ENCODE peak calls at places on chromosomes 5 and 9, in ten cellular contexts. V is A549, K is cardiac muscle cell, M is mammary epithelial cell, B is ovary, G is lower lobe of right lung, R is sigmoid colon, W is tibial nerve, J is uterus, U is OCI-LY7. Q is an unnamed sample.

GRCh38 chr9:15578719-15579118 is 25.9 kb downstream of the CCDC171 start:
- DNase-seq in V (no peak), K (peak), M (no peak), B (no peak), G (no peak), R (no peak), W (no peak), J (no peak), U (no peak), Q (no peak)

GRCh38 chr5:35608881-35609779 is 8.5 kb upstream of the SPEF2 start:
- DNase-seq in V (peak), K (no peak), M (peak), B (no peak), G (no peak), R (no peak), W (no peak), J (no peak), U (no peak), Q (no peak)

GRCh38 chr9:124279531-124280175 is 21.9 kb downstream of the NEK6 start:
- DNase-seq in V (no peak), K (no peak), M (no peak), B (no peak), G (no peak), R (no peak), W (no peak), J (no peak), U (no peak), Q (no peak)

GRCh38 chr5:68048529-68048928 is 167.0 kb upstream of the PIK3R1 start:
- DNase-seq in V (no peak), K (no peak), M (no peak), B (no peak), G (no peak), R (no peak), W (no peak), J (no peak), U (no peak), Q (no peak)

GRCh38 chr9:119412399-119412798 is 43.2 kb upstream of the BRINP1 start:
- DNase-seq in V (no peak), K (no peak), M (peak), B (no peak), G (no peak), R (no peak), W (no peak), J (no peak), U (no peak), Q (no peak)

GRCh38 chr9:38196721-38197120 is 127.7 kb upstream of the SHB start:
- DNase-seq in V (no peak), K (no peak), M (peak), B (no peak), G (no peak), R (no peak), W (no peak), J (no peak), U (no peak), Q (no peak)

GRCh38 chr9:38052147-38052546 is 16.9 kb downstream of the SHB start:
- DNase-seq in V (no peak), K (no peak), M (no peak), B (no peak), G (no peak), R (no peak), W (no peak), J (no peak), U (no peak), Q (no peak)

GRCh38 chr9:85290019-85290418 is 451.7 kb downstream of the AGTPBP1 start:
- DNase-seq in V (no peak), K (no peak), M (no peak), B (no peak), G (no peak), R (no peak), W (no peak), J (no peak), U (no peak), Q (no peak)

GRCh38 chr9:123642291-123643278 is 286.6 kb downstream of the CRB2 start:
- DNase-seq in V (no peak), K (peak), M (no peak), B (peak), G (peak), R (peak), W (no peak), J (peak), U (no peak), Q (peak)

GRCh38 chr9:96484521-96484931 is 34.6 kb downstream of the HABP4 start:
- DNase-seq in V (no peak), K (no peak), M (no peak), B (no peak), G (no peak), R (no peak), W (no peak), J (no peak), U (peak), Q (no peak)

GRCh38 chr5:5436206-5436765 is 13.8 kb downstream of the ICE1 start:
- DNase-seq in V (no peak), K (no peak), M (no peak), B (no peak), G (no peak), R (no peak), W (no peak), J (no peak), U (no peak), Q (no peak)

GRCh38 chr5:98936948-98937715 is 8.3 kb upstream of the CHD1 start:
- DNase-seq in V (no peak), K (no peak), M (no peak), B (no peak), G (no peak), R (no peak), W (no peak), J (no peak), U (no peak), Q (no peak)

DNA sequence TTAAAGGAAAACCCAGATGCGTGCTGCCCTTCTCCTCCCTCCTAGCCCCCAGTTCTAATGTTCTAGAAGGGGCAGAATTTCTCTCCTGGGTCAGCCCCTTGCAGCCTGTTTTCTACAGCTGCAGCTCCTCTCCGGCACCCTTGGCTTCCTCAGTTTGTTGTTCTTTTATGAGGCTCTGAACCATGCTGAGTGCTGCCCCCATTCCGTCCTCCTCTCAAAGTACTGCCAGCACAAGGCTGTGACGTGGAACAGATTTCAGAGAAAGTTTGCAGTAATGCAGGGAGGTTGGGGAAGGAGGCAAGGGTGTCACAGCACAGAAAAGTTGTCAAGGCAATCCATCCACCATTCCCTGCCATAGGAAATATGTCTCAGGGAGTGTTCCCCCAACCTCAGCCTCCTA is 63.3 kb downstream of the RGS3 start:
- DNase-seq in V (no peak), K (no peak), M (no peak), B (no peak), G (no peak), R (peak), W (no peak), J (no peak), U (no peak), Q (peak)
- H3K27ac ChIP-seq in V (no peak), K (peak), M (no peak), B (peak), G (peak), R (peak), W (no peak), J (peak), U (no peak), Q (peak)

DNA sequence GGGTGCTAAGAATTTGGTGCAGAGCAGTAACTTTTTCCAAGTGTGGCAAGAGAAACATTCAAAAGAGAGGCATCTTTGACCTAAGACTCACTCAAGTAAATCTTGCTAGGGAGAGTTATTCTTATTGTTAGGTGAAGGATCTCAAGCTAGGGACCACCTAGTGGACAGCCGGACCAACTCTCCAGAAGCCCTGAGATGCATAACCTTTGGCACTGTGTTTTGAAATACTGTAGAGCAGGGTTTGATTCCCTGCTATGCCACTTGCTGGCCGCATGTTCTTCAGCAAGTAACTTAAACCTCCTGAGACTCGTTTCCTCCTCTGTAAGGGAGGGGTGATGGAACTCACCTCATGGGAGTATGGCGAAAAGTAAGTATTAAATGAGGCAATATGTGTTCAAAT is 336.1 kb upstream of the ADAMTSL1 start:
- DNase-seq in V (peak), K (no peak), M (no peak), B (no peak), G (no peak), R (no peak), W (no peak), J (no peak), U (no peak), Q (no peak)
- TF ChIP-seq CTCF in V (no peak), K (peak), M (no peak), B (no peak), G (no peak), R (no peak), W (no peak), J (no peak), U (no peak), Q (no peak)

DNA sequence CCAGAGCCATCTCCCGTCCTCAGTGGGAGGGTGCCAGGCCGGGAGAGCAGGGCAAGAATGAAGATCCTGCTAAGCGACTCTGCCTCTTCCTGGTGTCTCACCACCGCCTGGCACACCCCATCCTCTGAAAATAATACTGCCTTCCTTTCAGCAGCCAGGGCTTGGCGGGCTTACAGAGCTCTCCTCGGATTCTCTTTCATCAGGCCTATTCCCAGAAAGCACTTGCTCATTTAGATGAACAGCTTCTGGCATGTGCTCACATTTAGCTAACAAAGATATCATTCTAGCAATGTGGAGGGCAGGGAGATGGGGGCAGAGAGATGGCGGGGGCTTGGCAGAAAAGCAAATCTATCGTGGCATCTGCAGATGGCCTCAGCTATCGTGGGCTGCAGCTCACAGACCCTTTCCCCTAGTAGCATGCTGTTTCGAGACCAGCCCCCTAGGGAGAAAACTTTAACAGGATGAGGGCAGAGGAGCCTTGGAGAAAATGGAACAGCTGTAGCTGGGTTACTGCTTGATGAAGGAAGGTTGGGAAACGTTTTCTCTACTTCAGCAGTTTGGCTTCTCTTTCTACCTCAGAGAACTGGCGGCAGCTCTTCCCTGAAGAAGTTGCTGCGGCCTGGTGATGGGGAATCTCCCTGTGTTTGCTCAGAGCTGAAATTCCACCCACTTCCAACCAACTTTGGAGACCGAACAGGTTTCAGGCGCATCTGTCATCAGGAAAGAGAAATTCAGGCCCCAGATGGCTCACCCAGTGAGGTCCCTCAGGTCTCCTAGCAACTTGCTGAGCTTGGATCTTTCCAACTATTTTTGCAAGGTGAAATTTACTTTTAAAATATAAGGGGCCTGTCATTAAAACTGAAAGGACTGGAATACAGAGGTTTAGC is 102.1 kb downstream of the TMEM174 start:
- DNase-seq in V (no peak), K (peak), M (no peak), B (no peak), G (no peak), R (peak), W (peak), J (no peak), U (no peak), Q (peak)
- H3K4me3 ChIP-seq in V (no peak), K (no peak), M (no peak), B (no peak), G (no peak), R (peak), W (peak), J (no peak), U (no peak), Q (no peak)

GRCh38 chr9:28915256-28915930 is 1342.1 kb upstream of the C9orf72 start:
- DNase-seq in V (peak), K (no peak), M (peak), B (no peak), G (no peak), R (no peak), W (no peak), J (no peak), U (no peak), Q (no peak)
- H3K27ac ChIP-seq in V (peak), K (no peak), M (peak), B (no peak), G (no peak), R (no peak), W (no peak), J (no peak), U (no peak), Q (no peak)

GRCh38 chr5:15500326-15500958 is 462 bp downstream of the FBXL7 start:
- DNase-seq in V (peak), K (peak), M (peak), B (peak), G (peak), R (peak), W (peak), J (peak), U (no peak), Q (peak)

GRCh38 chr5:15501057-15501791 is 1.2 kb downstream of the FBXL7 start:
- DNase-seq in V (peak), K (peak), M (peak), B (peak), G (no peak), R (peak), W (peak), J (peak), U (no peak), Q (peak)

GRCh38 chr5:15496886-15497285 is 3.1 kb upstream of the FBXL7 start:
- DNase-seq in V (peak), K (no peak), M (no peak), B (no peak), G (no peak), R (no peak), W (no peak), J (no peak), U (no peak), Q (no peak)

GRCh38 chr5:15502208-15502607 is 2.2 kb downstream of the FBXL7 start:
- DNase-seq in V (no peak), K (peak), M (no peak), B (no peak), G (no peak), R (no peak), W (no peak), J (no peak), U (no peak), Q (no peak)

GRCh38 chr5:15499528-15500325 is at the start of gene FBXL7:
- DNase-seq in V (peak), K (peak), M (peak), B (peak), G (peak), R (peak), W (peak), J (peak), U (no peak), Q (peak)
- TF ChIP-seq CTCF in V (no peak), K (no peak), M (no peak), B (no peak), G (peak), R (no peak), W (peak), J (peak), U (no peak), Q (no peak)